ENCODE peak calls at places on chromosomes 1 and 21, in six cellular contexts. D is cardiac fibroblast, L is left ventricle myocardium inferior, U is psoas muscle, F is AG09309, R is astrocyte of the cerebellum. C is an unnamed sample.

GRCh38 chr1:224734261-224734935 is 118.3 kb downstream of the CNIH3 start:
- DNase-seq in D (no peak), L (no peak), U (no peak), F (no peak), R (no peak), C (no peak)

GRCh38 chr1:201756411-201756810 is 72.5 kb upstream of the IPO9 start:
- DNase-seq in D (peak), L (no peak), U (no peak), F (no peak), R (no peak), C (peak)

GRCh38 chr1:81617308-81618027 is 183.3 kb upstream of the ADGRL2 start:
- DNase-seq in D (peak), L (no peak), U (no peak), F (peak), R (no peak), C (peak)

GRCh38 chr1:77847621-77848080 is 40.8 kb upstream of the NEXN start:
- DNase-seq in D (no peak), L (no peak), U (no peak), F (no peak), R (no peak), C (no peak)

GRCh38 chr1:18279713-18280074 is 172.1 kb downstream of the IGSF21 start:
- DNase-seq in D (no peak), L (no peak), U (no peak), F (no peak), R (no peak), C (no peak)

GRCh38 chr1:46465981-46466476 is 23.6 kb upstream of the DMBX1 start:
- DNase-seq in D (no peak), L (no peak), U (no peak), F (no peak), R (no peak), C (no peak)

GRCh38 chr1:222852326-222852725 is 37.5 kb downstream of the DISP1 start:
- DNase-seq in D (peak), L (no peak), U (no peak), F (no peak), R (no peak), C (no peak)

GRCh38 chr1:92843429-92844352 is 11.9 kb downstream of the RPL5 start:
- DNase-seq in D (no peak), L (no peak), U (no peak), F (no peak), R (no peak), C (no peak)

GRCh38 chr1:161006563-161006962 is 14.4 kb downstream of the F11R start:
- DNase-seq in D (no peak), L (no peak), U (no peak), F (no peak), R (no peak), C (no peak)

GRCh38 chr1:213658508-213658907 is 329.3 kb upstream of the PROX1 start:
- DNase-seq in D (no peak), L (no peak), U (no peak), F (no peak), R (no peak), C (no peak)

GRCh38 chr1:168095476-168095875 is 41.3 kb downstream of the GPR161 start:
- DNase-seq in D (no peak), L (no peak), U (no peak), F (no peak), R (no peak), C (no peak)

GRCh38 chr1:175673236-175674150 is 69.9 kb downstream of the TNR start:
- DNase-seq in D (no peak), L (no peak), U (no peak), F (no peak), R (no peak), C (no peak)

GRCh38 chr1:217117973-217118465 is 394.8 kb upstream of the ESRRG start:
- DNase-seq in D (no peak), L (no peak), U (no peak), F (no peak), R (no peak), C (no peak)

GRCh38 chr1:1669468-1670440 is 10.9 kb upstream of the CDK11B start:
- DNase-seq in D (no peak), L (no peak), U (peak), F (no peak), R (no peak), C (no peak)

GRCh38 chr21:42654913-42655796 is 1.7 kb downstream of the PDE9A start:
- DNase-seq in D (no peak), L (no peak), U (no peak), F (no peak), R (no peak), C (no peak)

DNA sequence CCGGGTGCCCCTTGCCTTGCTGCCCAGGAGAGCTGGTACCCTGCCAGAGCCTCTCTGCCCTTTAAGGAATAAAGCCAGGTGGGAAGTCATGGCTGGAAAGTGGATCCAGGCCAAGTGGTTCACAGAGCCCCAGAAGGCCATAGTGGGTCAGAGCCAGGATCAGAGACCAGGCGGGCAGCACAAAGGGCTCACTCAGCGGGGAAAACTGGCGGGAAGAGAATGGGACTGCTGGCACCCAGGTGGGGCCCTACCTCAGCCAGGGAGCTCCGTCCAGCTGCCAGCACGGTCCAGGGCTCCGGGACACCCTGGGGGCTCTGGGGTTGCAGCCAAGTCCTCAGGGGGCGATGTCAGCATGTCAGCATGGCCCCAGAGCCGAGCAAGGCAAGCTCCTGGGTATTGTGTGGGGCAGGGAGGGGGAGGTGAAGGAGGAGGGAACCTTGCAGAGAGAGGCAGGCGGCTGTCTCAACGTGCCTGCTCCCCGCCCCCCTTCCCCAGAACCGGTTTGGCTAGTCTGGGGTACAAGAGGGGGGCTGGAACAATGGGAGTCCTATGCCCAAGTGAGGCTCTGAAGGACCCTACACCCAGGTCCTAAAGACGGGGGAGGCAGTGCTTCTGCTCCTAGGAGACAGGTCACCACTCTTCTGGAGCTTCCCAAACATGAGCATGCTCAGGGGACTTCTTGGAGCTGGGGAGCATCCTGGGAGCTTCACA is at the start of gene ARHGEF19:
- DNase-seq in D (no peak), L (no peak), U (no peak), F (no peak), R (no peak), C (no peak)
- H3K4me3 ChIP-seq in D (no peak), L (no peak), U (no peak), F (no peak), R (no peak), C (no peak)

DNA sequence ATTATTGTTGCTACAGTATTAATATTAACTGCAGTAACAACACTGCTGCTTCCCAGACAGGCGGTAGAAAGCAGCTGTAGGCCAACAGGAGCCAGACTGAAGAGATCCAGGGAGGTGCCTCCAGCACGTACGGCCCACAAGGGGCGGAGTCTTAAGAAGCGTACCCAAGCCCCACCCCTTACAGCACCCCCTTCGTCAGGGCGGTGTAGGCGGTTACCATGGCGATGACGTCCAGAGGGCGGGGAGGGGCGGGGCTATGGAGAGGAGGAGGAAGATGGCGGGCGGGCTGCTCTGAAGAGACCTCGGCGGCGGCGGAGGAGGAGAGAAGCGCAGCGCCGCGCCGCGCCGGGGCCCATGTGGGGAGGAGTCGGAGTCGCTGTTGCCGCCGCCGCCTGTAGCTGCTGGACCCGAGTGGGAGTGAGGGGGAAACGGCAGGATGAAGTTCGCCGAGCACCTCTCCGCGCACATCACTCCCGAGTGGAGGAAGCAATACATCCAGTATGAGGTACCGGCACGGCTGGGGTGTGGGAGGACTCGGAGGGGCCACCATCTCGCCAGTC is at the start of gene XPR1:
- DNase-seq in D (peak), L (peak), U (peak), F (peak), R (peak), C (peak)
- TF ChIP-seq CTCF in D (peak), L (peak), U (peak), F (peak), R (peak), C (peak)

GRCh38 chr1:6420594-6421042 is 899 bp upstream of the HES2 start:
- DNase-seq in D (no peak), L (no peak), U (no peak), F (no peak), R (no peak), C (no peak)
- H3K4me3 ChIP-seq in D (no peak), L (peak), U (peak), F (no peak), R (no peak), C (no peak)

GRCh38 chr1:28157901-28158300 is 18.6 kb downstream of the PTAFR start:
- DNase-seq in D (no peak), L (no peak), U (no peak), F (no peak), R (no peak), C (no peak)

GRCh38 chr1:28156821-28157220 is 19.7 kb downstream of the PTAFR start:
- DNase-seq in D (no peak), L (peak), U (no peak), F (no peak), R (no peak), C (no peak)

GRCh38 chr1:28150125-28150780 is 26.2 kb downstream of the PTAFR start:
- DNase-seq in D (no peak), L (no peak), U (no peak), F (no peak), R (no peak), C (no peak)

GRCh38 chr1:28155628-28156027 is 20.9 kb downstream of the PTAFR start:
- DNase-seq in D (no peak), L (no peak), U (no peak), F (no peak), R (no peak), C (no peak)

GRCh38 chr1:28154083-28154594 is 22.4 kb downstream of the PTAFR start:
- DNase-seq in D (no peak), L (no peak), U (no peak), F (no peak), R (no peak), C (no peak)
- TF ChIP-seq CTCF in D (no peak), L (no peak), U (no peak), F (no peak), R (no peak), C (no peak)

GRCh38 chr1:210262167-210262896 is 29.7 kb downstream of the SERTAD4 start:
- DNase-seq in D (peak), L (peak), U (no peak), F (peak), R (peak), C (peak)
- H3K4me3 ChIP-seq in D (no peak), L (no peak), U (no peak), F (no peak), R (no peak), C (no peak)

GRCh38 chr1:87333692-87334347 is 5.1 kb downstream of the LMO4 start:
- DNase-seq in D (peak), L (no peak), U (no peak), F (no peak), R (no peak), C (no peak)

GRCh38 chr1:87335175-87335992 is 6.7 kb downstream of the LMO4 start:
- DNase-seq in D (peak), L (peak), U (peak), F (no peak), R (no peak), C (peak)

GRCh38 chr1:87336623-87337067 is 8.0 kb downstream of the LMO4 start:
- DNase-seq in D (no peak), L (no peak), U (no peak), F (no peak), R (no peak), C (no peak)

GRCh38 chr1:87331319-87332269 is 2.9 kb downstream of the LMO4 start:
- DNase-seq in D (peak), L (peak), U (peak), F (no peak), R (no peak), C (peak)

DNA sequence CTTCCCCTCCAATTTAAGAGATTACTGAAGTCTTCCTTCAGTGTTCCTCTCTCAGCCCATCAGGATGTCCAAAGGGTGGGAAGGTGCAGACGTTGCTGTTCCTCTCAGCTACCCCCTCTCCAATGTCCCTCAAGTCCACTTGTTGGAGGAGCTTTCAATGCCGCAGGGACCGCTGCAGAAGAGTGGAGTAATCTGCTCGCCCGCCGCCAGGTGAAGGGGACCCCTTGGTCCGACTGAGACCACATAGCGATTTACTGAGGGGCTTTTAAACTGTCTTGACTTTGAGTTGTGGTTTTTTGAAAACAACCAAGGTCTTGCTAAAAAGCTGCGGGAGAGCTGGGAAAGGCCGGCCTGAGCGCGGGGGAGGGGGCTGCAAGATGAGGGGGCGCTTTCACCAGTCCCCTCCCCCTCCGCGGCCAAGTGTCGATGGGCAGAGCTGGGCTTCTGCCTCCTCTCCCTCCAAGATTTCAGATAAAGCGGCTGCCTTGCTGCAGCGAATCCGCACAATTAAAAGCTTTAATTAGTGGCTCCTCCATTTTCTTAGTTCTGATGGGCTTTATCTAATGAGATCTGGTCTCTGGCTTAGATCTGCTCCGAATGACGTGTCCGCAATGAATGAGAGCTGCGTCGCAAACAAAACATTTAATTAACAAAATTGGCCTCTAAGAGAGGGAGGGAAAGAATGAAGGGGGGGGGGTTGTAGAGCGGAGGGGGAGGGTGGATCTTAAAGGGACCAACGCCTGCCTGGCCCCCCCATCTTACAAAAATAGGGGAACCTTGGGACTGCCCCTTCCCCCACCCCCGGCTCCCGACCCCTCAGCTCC is 5.9 kb downstream of the LMO4 start:
- DNase-seq in D (peak), L (no peak), U (no peak), F (no peak), R (no peak), C (no peak)
- TF ChIP-seq CTCF in D (peak), L (no peak), U (no peak), F (no peak), R (peak), C (no peak)

DNA sequence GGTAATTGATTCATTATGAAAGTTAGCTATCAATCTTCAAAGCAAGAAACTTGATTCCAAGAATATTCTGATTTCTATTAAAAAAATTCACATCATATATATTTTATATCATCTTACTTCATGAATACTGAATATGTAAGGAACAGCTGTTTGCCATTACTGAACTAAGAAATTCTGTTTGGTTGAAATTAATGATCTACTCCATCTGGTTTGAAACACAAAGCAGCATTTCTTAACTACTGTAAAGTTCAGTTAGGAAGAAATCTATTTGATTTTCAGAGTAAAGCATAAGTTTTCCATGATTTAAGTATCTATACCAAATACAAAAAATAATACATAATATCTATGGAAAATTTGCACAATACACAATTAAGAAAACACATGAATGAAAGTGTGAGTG is 66.0 kb upstream of the SCYL3 start:
- DNase-seq in D (no peak), L (no peak), U (no peak), F (no peak), R (no peak), C (peak)
- H3K4me3 ChIP-seq in D (no peak), L (no peak), U (no peak), F (no peak), R (no peak), C (no peak)

DNA sequence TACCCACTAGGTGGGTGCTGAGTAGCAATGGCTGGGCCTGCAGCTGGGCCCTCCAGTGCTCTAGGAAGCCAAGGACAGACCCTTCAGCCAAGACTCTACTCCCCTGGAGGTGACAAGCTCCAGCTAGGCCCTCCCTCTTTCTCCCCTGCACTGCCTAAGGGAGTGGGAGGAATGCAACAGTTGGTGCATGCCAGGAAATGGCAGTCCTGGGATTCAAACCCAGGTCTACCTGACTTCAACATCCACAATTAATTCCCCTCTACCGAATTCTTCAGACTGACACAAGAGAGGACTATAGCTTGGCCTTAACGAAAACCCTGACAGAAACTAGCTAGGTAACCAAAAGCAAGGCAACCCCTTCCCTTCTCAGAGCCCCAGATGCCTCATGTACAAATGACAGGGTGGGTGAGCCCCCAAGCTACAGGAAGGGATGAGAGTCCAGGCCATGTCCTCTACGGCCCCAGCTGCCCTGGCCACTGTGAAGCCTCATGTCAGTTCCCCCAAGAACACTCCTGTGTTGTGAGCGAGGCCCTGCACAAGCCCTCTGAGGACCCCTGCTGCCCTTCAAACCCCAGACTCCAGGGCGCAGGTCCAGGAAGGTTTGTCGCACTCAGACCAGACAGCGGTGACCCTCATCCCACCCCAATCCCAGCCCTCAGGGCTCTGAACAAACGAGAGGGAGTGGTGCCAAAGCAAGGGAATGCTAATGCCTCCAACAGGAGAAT is 92.2 kb downstream of the MRPL37 start:
- DNase-seq in D (no peak), L (no peak), U (no peak), F (no peak), R (no peak), C (no peak)
- TF ChIP-seq CTCF in D (no peak), L (no peak), U (no peak), F (no peak), R (no peak), C (no peak)

DNA sequence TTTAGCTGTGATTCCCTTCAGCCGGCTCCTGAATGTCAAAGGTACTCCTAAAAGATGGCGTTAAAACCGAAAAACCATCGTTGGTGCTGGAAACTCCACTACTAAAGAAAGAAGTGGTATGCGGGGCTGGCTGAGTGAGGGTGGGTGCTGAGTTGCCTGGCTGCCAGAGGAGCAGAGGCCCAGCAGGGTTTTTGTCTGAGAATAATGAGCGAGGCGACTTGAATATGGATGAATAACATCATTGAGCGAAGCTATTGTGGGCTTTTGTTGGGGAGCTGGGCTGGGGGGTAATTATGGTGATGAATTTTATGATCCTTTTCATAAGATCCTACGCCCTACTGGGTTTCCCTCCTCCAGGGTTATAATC is 1.9 kb downstream of the PDPN start:
- DNase-seq in D (no peak), L (no peak), U (no peak), F (no peak), R (no peak), C (no peak)
- H3K4me3 ChIP-seq in D (no peak), L (no peak), U (no peak), F (no peak), R (peak), C (no peak)

C was measured in AG10803.